ENCODE peak calls at places on chromosome 1, in five cellular contexts. I is A549, V is fibroblast of lung, A is pancreas, N is sigmoid colon. P is an unnamed sample. For H3K4me1, the result is how much of the 10 kb centered on the place peaks cover.

GRCh38 chr1:154627247-154628121 is 19.5 kb upstream of the ADAR start:
- DNase-seq in V (peak), I (peak), N (peak), A (peak), P (peak)

GRCh38 chr1:6866825-6867224 is 81.6 kb downstream of the CAMTA1 start:
- DNase-seq in V (no peak), N (no peak), A (no peak), I (no peak), P (no peak)

GRCh38 chr1:198258491-198258890 is 101.7 kb downstream of the NEK7 start:
- DNase-seq in I (no peak), N (no peak), V (peak), A (no peak), P (no peak)

GRCh38 chr1:192153276-192153675 is 5.0 kb upstream of the RGS18 start:
- DNase-seq in I (no peak), N (no peak), V (peak), A (no peak), P (no peak)

GRCh38 chr1:29393451-29393826 is 157.1 kb downstream of the PTPRU start:
- DNase-seq in V (no peak), N (no peak), I (no peak), A (no peak), P (no peak)

GRCh38 chr1:36143424-36143823 is 5.9 kb downstream of the TRAPPC3 start:
- DNase-seq in V (no peak), N (no peak), A (no peak), I (no peak), P (no peak)

GRCh38 chr1:204350857-204351573 is 8.7 kb downstream of the PLEKHA6 start:
- DNase-seq in I (no peak), A (peak), N (peak), V (peak), P (no peak)

GRCh38 chr1:114551400-114551799 is 30.0 kb downstream of the BCAS2 start:
- DNase-seq in N (no peak), I (no peak), V (no peak), A (no peak), P (no peak)

GRCh38 chr1:245715291-245715701 is 560.5 kb downstream of the KIF26B start:
- DNase-seq in V (no peak), A (no peak), I (no peak), N (no peak), P (no peak)

GRCh38 chr1:243268751-243269460 is 13.1 kb downstream of the SDCCAG8 start:
- DNase-seq in N (no peak), V (no peak), A (no peak), I (no peak), P (no peak)

GRCh38 chr1:75126611-75127101 is 7.5 kb upstream of the LHX8 start:
- DNase-seq in V (no peak), A (no peak), I (no peak), N (no peak), P (no peak)

GRCh38 chr1:72851597-72851996 is 569.3 kb upstream of the NEGR1 start:
- DNase-seq in N (no peak), I (no peak), A (no peak), V (no peak), P (no peak)

GRCh38 chr1:53371851-53372250 is 44.0 kb upstream of the LRP8 start:
- DNase-seq in N (no peak), V (no peak), A (no peak), I (no peak), P (no peak)

GRCh38 chr1:43796111-43796581 is 88.8 kb downstream of the ST3GAL3 start:
- DNase-seq in V (peak), N (no peak), A (no peak), I (no peak), P (no peak)

GRCh38 chr1:227788279-227789041 is 27.0 kb upstream of the PRSS38 start:
- DNase-seq in A (peak), N (peak), V (no peak), I (peak), P (no peak)

GRCh38 chr1:116910379-116911165 is 856 bp downstream of the PTGFRN start:
- DNase-seq in V (no peak), N (peak), I (peak), A (peak), P (peak)

GRCh38 chr1:116166655-116167054 is 55.5 kb downstream of the MAB21L3 start:
- DNase-seq in N (no peak), V (no peak), I (no peak), A (no peak), P (no peak)

GRCh38 chr1:29417971-29418370 is 181.6 kb downstream of the PTPRU start:
- DNase-seq in A (no peak), V (no peak), N (no peak), I (no peak), P (no peak)

GRCh38 chr1:20634065-20634593 is 871 bp downstream of the PINK1 start:
- DNase-seq in N (no peak), I (no peak), V (no peak), A (no peak), P (no peak)

GRCh38 chr1:36463773-36464604 is at the start of gene MRPS15:
- DNase-seq in V (peak), N (peak), I (peak), A (peak), P (peak)

GRCh38 chr1:108962681-108963051 is 618 bp downstream of the CLCC1 start:
- DNase-seq in V (no peak), I (no peak), A (peak), N (peak), P (peak)

GRCh38 chr1:69524010-69524409 is 43.7 kb upstream of the LRRC7 start:
- DNase-seq in I (no peak), V (peak), N (no peak), A (no peak), P (no peak)

GRCh38 chr1:243917177-243917862 is 67.3 kb upstream of the AKT3 start:
- DNase-seq in N (peak), V (peak), A (no peak), I (peak), P (peak)

GRCh38 chr1:198699167-198700015 is 60.6 kb downstream of the PTPRC start:
- DNase-seq in A (peak), I (peak), V (peak), N (no peak), P (peak)

GRCh38 chr1:160711528-160712311 is at the start of gene CD48:
- DNase-seq in I (no peak), V (no peak), A (no peak), N (no peak), P (no peak)

GRCh38 chr1:21870611-21871010 is 58.5 kb downstream of the LDLRAD2 start:
- DNase-seq in A (no peak), I (no peak), N (no peak), V (no peak), P (no peak)

GRCh38 chr1:236179634-236180033 is 37.3 kb downstream of the GPR137B start:
- DNase-seq in I (no peak), N (no peak), V (no peak), A (no peak), P (no peak)

GRCh38 chr1:114032271-114033218 is 53.3 kb downstream of the OLFML3 start:
- DNase-seq in V (peak), A (no peak), N (no peak), I (peak), P (no peak)

GRCh38 chr1:8155528-8156186 is 129.5 kb upstream of the ERRFI1 start:
- DNase-seq in A (no peak), V (peak), I (no peak), N (no peak), P (peak)

GRCh38 chr1:235893840-235894239 is 27.1 kb upstream of the LYST start:
- DNase-seq in A (no peak), N (no peak), V (no peak), I (no peak), P (no peak)

GRCh38 chr1:94068831-94069648 is 51.9 kb downstream of the ABCA4 start:
- DNase-seq in V (peak), A (peak), I (peak), N (peak), P (peak)

GRCh38 chr1:234866007-234866866 is 256.3 kb upstream of the IRF2BP2 start:
- DNase-seq in I (peak), N (peak), V (peak), A (no peak), P (no peak)

GRCh38 chr1:183131166-183131565 is 54.9 kb upstream of the LAMC2 start:
- DNase-seq in V (no peak), A (no peak), N (no peak), I (no peak), P (no peak)

GRCh38 chr1:174217787-174218574 is 58.7 kb downstream of the RABGAP1L start:
- DNase-seq in I (peak), A (no peak), V (peak), N (no peak), P (no peak)

GRCh38 chr1:74437035-74437434 is 75.4 kb downstream of the LRRC53 start:
- DNase-seq in N (no peak), A (no peak), V (no peak), I (no peak), P (no peak)

GRCh38 chr1:52034050-52034384 is 407 bp upstream of the KTI12 start:
- DNase-seq in V (no peak), N (no peak), I (no peak), A (no peak), P (no peak)

DNA sequence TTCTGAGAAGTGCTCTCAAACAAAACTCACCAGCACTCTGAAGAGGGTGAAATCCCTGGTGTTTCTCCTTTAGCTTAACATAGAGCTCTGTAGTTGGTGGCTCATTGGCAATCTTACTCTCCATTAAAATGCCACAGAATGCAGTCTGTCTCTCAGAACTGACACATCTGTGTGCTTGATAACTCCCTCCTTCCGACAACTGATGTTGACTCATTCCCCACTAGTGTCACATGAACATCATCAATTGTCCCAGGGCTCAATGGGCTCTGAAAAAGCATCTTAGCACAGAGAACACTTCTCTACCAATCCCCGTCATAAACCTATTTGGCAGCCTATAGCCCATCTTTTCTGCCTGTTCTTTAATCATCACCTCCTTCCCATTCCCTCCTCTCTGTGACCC is 133.2 kb upstream of the ZC3H11B start:
- DNase-seq in A (no peak), N (no peak), V (no peak), I (no peak), P (no peak)
- TF ChIP-seq CTCF in A (no peak), N (no peak), V (no peak), I (no peak), P (no peak)

GRCh38 chr1:172940170-172940855 is 110.4 kb downstream of the TNFSF18 start:
- DNase-seq in I (no peak), N (no peak), A (no peak), V (peak), P (no peak)
- H3K4me1 ChIP-seq in I (under half), N (under half), A (under half), V (under half), P (under half)

DNA sequence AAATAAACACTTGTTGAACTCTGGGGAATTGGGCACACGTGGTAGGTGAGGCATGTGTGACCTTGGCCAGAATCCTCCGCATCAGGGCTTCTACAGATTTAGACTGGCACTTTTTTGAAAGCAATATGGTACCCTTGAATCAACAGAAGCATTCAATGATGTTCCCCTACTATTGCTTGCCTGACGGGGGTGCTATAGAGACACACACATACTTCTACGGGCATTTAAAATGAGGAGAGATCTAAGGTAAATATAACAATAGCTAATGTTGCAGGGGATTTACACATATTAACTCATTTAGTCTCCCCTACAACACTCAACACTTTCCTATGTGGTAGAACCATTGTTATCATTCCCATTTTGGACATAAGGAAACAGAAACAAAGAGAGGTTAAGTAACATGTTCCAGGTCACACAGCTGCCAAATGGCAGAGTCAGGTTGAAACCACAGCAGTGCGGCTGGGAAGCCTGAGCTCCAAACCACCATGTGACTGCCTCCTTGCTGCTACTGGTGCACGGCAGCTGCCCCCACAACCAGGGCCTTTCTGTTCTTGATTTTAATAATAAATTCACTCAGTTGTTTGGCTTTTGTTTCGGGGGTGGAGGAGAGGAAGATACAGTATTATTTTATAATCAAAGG is 147.4 kb downstream of the ZNF281 start:
- DNase-seq in I (no peak), V (no peak), N (no peak), A (no peak), P (no peak)
- TF ChIP-seq CTCF in I (no peak), V (no peak), N (no peak), A (no peak), P (no peak)

DNA sequence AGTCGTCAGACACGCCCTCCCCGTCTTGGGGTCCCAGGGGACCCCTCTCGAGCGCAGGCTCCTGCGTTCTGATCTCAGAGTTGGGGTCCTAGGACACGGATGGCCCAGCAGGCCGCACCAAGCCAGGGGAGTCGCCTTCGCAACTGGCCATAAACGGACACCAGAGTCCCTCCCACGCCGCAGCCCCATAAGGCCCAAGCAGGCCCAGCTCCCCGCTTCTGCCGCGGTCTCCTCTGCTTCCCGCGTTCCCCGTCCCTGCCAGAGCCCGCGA is 633 bp downstream of the DMRTA2 start:
- DNase-seq in A (no peak), N (no peak), I (no peak), V (no peak), P (no peak)
- H3K4me1 ChIP-seq in A (under half), N (half or more), I (under half), V (under half), P (under half)

GRCh38 chr1:23555225-23555801 is 4.0 kb downstream of the ID3 start:
- DNase-seq in A (no peak), I (no peak), V (peak), N (no peak), P (no peak)

GRCh38 chr1:23553896-23554480 is 5.3 kb downstream of the ID3 start:
- DNase-seq in A (no peak), I (no peak), N (no peak), V (no peak), P (no peak)

GRCh38 chr1:23555949-23556640 is 3.2 kb downstream of the ID3 start:
- DNase-seq in N (no peak), I (no peak), V (peak), A (no peak), P (no peak)

GRCh38 chr1:23553206-23553895 is 6.0 kb downstream of the ID3 start:
- DNase-seq in V (no peak), N (no peak), I (no peak), A (no peak), P (no peak)

DNA sequence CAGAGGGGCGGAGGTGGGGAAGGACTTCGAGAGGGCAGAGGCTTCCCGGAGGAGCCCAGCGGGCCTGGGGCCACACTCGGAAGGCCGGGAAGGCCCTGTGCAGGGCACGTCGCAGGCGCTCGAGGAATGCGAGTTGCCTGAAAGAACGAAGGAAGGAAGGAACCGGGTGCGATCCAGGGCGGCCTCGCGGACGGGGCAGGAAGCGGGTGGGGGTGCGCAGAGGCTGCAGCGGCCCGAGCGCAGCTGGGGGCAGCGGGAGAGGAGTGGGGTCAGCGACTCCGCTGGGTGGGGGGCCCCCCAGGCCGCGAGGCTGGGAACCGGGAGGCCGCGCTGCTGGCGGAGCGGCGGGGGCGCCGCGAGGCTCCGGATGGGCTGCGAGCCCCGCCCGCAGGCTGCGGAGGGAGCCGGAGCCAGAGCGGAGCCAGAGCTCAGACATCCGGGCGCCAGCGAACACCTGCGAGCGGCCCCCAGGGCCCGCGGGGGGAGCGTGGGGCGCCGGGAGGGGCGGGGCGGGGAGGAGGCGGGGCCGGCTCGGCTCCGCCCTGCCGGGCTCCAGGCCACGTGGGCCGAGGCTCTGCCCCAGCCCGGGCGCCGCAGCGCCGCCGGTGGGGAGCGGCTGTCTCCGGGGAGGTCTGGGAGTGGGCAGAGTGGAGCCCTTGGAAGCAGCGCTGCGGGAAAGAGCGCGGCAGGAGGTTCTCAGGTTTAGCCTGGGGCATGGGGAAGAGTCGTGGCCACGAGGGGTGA is 4.6 kb downstream of the ID3 start:
- DNase-seq in V (peak), I (peak), N (peak), A (peak), P (peak)
- TF ChIP-seq CTCF in V (peak), I (peak), N (no peak), A (no peak), P (peak)

GRCh38 chr1:181095260-181095659 is 6.8 kb downstream of the IER5 start:
- DNase-seq in I (no peak), A (no peak), N (no peak), V (no peak), P (no peak)

GRCh38 chr1:181094402-181094801 is 5.9 kb downstream of the IER5 start:
- DNase-seq in V (no peak), I (no peak), A (no peak), N (no peak), P (no peak)

GRCh38 chr1:181097242-181097641 is 8.7 kb downstream of the IER5 start:
- DNase-seq in N (no peak), A (no peak), I (no peak), V (no peak), P (no peak)

GRCh38 chr1:181094813-181095212 is 6.3 kb downstream of the IER5 start:
- DNase-seq in N (peak), A (no peak), V (peak), I (no peak), P (no peak)

DNA sequence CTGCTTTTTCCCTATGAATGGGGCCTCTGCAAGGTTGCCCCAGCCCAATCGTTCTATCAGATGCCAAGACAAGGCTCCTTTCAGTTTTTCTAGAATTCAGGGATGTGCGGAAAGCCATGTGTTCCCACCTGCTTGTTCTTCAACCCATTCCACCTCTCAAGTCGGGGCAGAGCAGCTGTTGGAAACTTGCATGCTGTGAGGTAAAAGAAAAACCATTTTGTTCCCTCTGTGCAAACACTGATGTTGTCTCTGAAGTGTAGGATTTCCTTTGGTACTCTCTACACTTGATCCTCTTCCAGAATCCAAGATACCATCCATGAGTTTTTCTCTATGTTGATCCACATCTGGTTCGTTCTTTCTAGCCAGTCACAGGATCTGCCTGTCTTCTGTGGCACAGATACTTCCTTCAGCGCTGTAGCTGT is 7.3 kb downstream of the IER5 start:
- DNase-seq in I (no peak), N (no peak), V (no peak), A (no peak), P (no peak)
- H3K4me1 ChIP-seq in I (half or more), N (half or more), V (half or more), A (under half), P (under half)

GRCh38 chr1:161863549-161863948 is 97.4 kb downstream of the ATF6 start:
- DNase-seq in A (no peak), V (no peak), I (no peak), N (no peak), P (no peak)

GRCh38 chr1:161869291-161869690 is 103.2 kb downstream of the ATF6 start:
- DNase-seq in I (no peak), V (no peak), N (no peak), A (no peak), P (no peak)

DNA sequence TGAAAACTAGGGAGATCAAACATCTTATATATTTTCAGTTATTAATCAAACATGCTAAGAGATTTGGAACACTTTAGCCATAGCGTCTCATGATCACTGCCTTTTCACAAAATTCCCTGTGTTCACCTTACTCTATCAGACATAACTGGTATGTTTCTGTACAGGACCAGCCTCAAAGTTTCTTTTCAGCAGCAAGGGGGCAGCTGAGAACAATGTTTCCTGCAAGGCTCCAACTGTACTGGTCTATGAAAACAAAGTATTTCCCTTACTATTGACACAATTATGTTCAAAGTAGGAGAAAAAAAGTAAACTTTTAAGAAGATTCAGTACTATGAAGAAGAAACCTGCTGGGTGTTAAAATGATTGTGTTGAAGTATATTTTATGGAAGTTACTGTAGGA is 98.5 kb downstream of the ATF6 start:
- DNase-seq in A (no peak), V (peak), N (peak), I (no peak), P (no peak)
- TF ChIP-seq CTCF in A (no peak), V (peak), N (peak), I (no peak), P (no peak)

DNA sequence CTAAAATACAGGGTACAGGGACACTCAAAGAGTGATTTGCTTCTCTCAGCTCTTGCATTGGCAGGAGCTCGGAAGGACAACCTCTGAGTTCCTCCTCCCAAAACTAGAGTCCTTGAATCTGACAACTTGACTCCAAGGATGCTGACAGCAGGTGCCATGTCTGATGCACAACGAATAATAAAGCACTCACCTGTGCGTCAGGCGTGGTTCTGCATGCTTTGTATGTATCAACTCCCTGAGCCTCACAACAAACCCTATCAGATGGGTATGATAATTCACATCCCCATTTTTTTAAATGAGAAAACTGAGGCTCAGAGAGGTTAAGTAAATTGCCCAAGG is 1.4 kb downstream of the LAPTM5 start:
- DNase-seq in V (no peak), I (no peak), N (no peak), A (no peak), P (no peak)
- H3K4me1 ChIP-seq in V (under half), I (under half), N (under half), A (under half), P (under half)